ENCODE peak calls at places on chromosomes 7 and 10, in four cellular contexts. One of them, this sample, is unnamed.

GRCh38 chr10:28294169-28294532 is 8.7 kb downstream of the MPP7 start:
- DNase-seq in K562: no peak
- DNase-seq in HCT116: no peak
- DNase-seq in GM12878: no peak
- DNase-seq in this sample: no peak

GRCh38 chr10:88911851-88912250 is 31.8 kb downstream of the STAMBPL1 start:
- DNase-seq in K562: no peak
- DNase-seq in GM12878: no peak
- DNase-seq in HCT116: no peak
- DNase-seq in this sample: no peak

GRCh38 chr10:8095962-8096361 is 41.5 kb downstream of the GATA3 start:
- DNase-seq in GM12878: no peak
- DNase-seq in K562: no peak
- DNase-seq in HCT116: no peak
- DNase-seq in this sample: no peak

GRCh38 chr7:12067156-12067831 is 143.8 kb upstream of the TMEM106B start:
- DNase-seq in K562: peak
- DNase-seq in GM12878: peak
- DNase-seq in HCT116: peak
- DNase-seq in this sample: peak

GRCh38 chr10:37010741-37011140 is 114.7 kb upstream of the ANKRD30A start:
- DNase-seq in HCT116: no peak
- DNase-seq in GM12878: no peak
- DNase-seq in K562: no peak
- DNase-seq in this sample: no peak

GRCh38 chr7:2440608-2441245 is 35.5 kb downstream of the GRIFIN start:
- DNase-seq in HCT116: no peak
- DNase-seq in GM12878: no peak
- DNase-seq in K562: no peak
- DNase-seq in this sample: no peak

GRCh38 chr10:91409869-91410637 is at the start of gene HECTD2:
- DNase-seq in K562: peak
- DNase-seq in GM12878: no peak
- DNase-seq in HCT116: peak
- DNase-seq in this sample: no peak

GRCh38 chr10:108404155-108404554 is 1239.6 kb upstream of the SORCS1 start:
- DNase-seq in K562: no peak
- DNase-seq in GM12878: no peak
- DNase-seq in HCT116: no peak
- DNase-seq in this sample: no peak

GRCh38 chr7:128215739-128216138 is 25.3 kb upstream of the LEP start:
- DNase-seq in GM12878: no peak
- DNase-seq in HCT116: no peak
- DNase-seq in K562: no peak
- DNase-seq in this sample: no peak

GRCh38 chr10:24305551-24306506 is 96.9 kb downstream of the KIAA1217 start:
- DNase-seq in K562: no peak
- DNase-seq in HCT116: no peak
- DNase-seq in GM12878: no peak
- DNase-seq in this sample: no peak

GRCh38 chr7:67359900-67360299 is 363.3 kb downstream of the TYW1 start:
- DNase-seq in GM12878: no peak
- DNase-seq in K562: no peak
- DNase-seq in HCT116: no peak
- DNase-seq in this sample: no peak

GRCh38 chr7:17447728-17448478 is 149.5 kb downstream of the AHR start:
- DNase-seq in K562: no peak
- DNase-seq in GM12878: no peak
- DNase-seq in HCT116: no peak
- DNase-seq in this sample: no peak

GRCh38 chr10:113403900-113404299 is 149.0 kb upstream of the HABP2 start:
- DNase-seq in GM12878: no peak
- DNase-seq in K562: no peak
- DNase-seq in HCT116: no peak
- DNase-seq in this sample: no peak

GRCh38 chr7:102128303-102128702 is 158.4 kb upstream of the SH2B2 start:
- DNase-seq in K562: no peak
- DNase-seq in GM12878: no peak
- DNase-seq in HCT116: no peak
- DNase-seq in this sample: no peak

GRCh38 chr10:77301305-77301730 is 336.3 kb downstream of the KCNMA1 start:
- DNase-seq in K562: no peak
- DNase-seq in GM12878: no peak
- DNase-seq in HCT116: no peak
- DNase-seq in this sample: no peak

GRCh38 chr7:36960105-36960504 is 235.8 kb upstream of the AOAH start:
- DNase-seq in GM12878: no peak
- DNase-seq in HCT116: no peak
- DNase-seq in K562: no peak
- DNase-seq in this sample: no peak

GRCh38 chr7:74371381-74372059 is 82.2 kb upstream of the GTF2IRD1 start:
- DNase-seq in HCT116: peak
- DNase-seq in K562: peak
- DNase-seq in GM12878: no peak
- DNase-seq in this sample: no peak

GRCh38 chr7:41367967-41368882 is 334.7 kb downstream of the INHBA start:
- DNase-seq in GM12878: no peak
- DNase-seq in HCT116: no peak
- DNase-seq in K562: no peak
- DNase-seq in this sample: no peak

GRCh38 chr10:119217937-119218579 is 10.7 kb downstream of the GRK5 start:
- DNase-seq in HCT116: no peak
- DNase-seq in K562: no peak
- DNase-seq in GM12878: no peak
- DNase-seq in this sample: no peak

GRCh38 chr10:43255644-43256431 is 11.0 kb downstream of the RASGEF1A start:
- DNase-seq in HCT116: peak
- DNase-seq in K562: peak
- DNase-seq in GM12878: no peak
- DNase-seq in this sample: peak

GRCh38 chr10:8183241-8183704 is 128.8 kb downstream of the GATA3 start:
- DNase-seq in HCT116: no peak
- DNase-seq in K562: no peak
- DNase-seq in GM12878: peak
- DNase-seq in this sample: no peak

GRCh38 chr7:26181474-26182227 is 18.9 kb downstream of the HNRNPA2B1 start:
- DNase-seq in GM12878: no peak
- DNase-seq in K562: no peak
- DNase-seq in HCT116: no peak
- DNase-seq in this sample: no peak

GRCh38 chr10:22605168-22605567 is 109.2 kb downstream of the PIP4K2A start:
- DNase-seq in K562: no peak
- DNase-seq in GM12878: peak
- DNase-seq in HCT116: no peak
- DNase-seq in this sample: no peak

GRCh38 chr10:60089095-60089494 is 182.7 kb upstream of the CCDC6 start:
- DNase-seq in HCT116: peak
- DNase-seq in K562: no peak
- DNase-seq in GM12878: no peak
- DNase-seq in this sample: no peak

GRCh38 chr10:49167629-49168540 is 20.3 kb downstream of the TMEM273 start:
- DNase-seq in GM12878: no peak
- DNase-seq in K562: no peak
- DNase-seq in HCT116: no peak
- DNase-seq in this sample: no peak

GRCh38 chr7:95596183-95597135 is at the start of gene PDK4:
- DNase-seq in K562: peak
- DNase-seq in HCT116: peak
- DNase-seq in GM12878: no peak
- DNase-seq in this sample: peak

GRCh38 chr10:48594371-48594770 is 10.5 kb downstream of the ARHGAP22 start:
- DNase-seq in GM12878: no peak
- DNase-seq in HCT116: no peak
- DNase-seq in K562: no peak
- DNase-seq in this sample: no peak

GRCh38 chr7:15687645-15688025 is 1.2 kb upstream of the MEOX2 start:
- DNase-seq in HCT116: no peak
- DNase-seq in K562: no peak
- DNase-seq in GM12878: no peak
- DNase-seq in this sample: peak

GRCh38 chr7:36677769-36678435 is 46.4 kb downstream of the AOAH start:
- DNase-seq in HCT116: no peak
- DNase-seq in K562: no peak
- DNase-seq in GM12878: no peak
- DNase-seq in this sample: no peak

GRCh38 chr10:117663750-117664149 is 121.2 kb downstream of the EMX2 start:
- DNase-seq in K562: no peak
- DNase-seq in GM12878: peak
- DNase-seq in HCT116: peak
- DNase-seq in this sample: no peak

GRCh38 chr7:43528581-43529354 is 54.1 kb upstream of the STK17A start:
- DNase-seq in K562: no peak
- DNase-seq in HCT116: no peak
- DNase-seq in GM12878: no peak
- DNase-seq in this sample: no peak

GRCh38 chr7:106088014-106088413 is 24.1 kb downstream of the SYPL1 start:
- DNase-seq in HCT116: no peak
- DNase-seq in GM12878: no peak
- DNase-seq in K562: no peak
- DNase-seq in this sample: no peak

GRCh38 chr10:56383806-56384205 is 22.7 kb upstream of the ZWINT start:
- DNase-seq in GM12878: no peak
- DNase-seq in K562: no peak
- DNase-seq in HCT116: no peak
- DNase-seq in this sample: no peak

GRCh38 chr10:28559661-28560060 is 26.7 kb downstream of the WAC start:
- DNase-seq in K562: no peak
- DNase-seq in GM12878: no peak
- DNase-seq in HCT116: no peak
- DNase-seq in this sample: no peak

GRCh38 chr7:93316730-93317129 is 84.6 kb downstream of the VPS50 start:
- DNase-seq in GM12878: no peak
- DNase-seq in HCT116: no peak
- DNase-seq in K562: no peak
- DNase-seq in this sample: no peak

GRCh38 chr7:44716205-44716604 is 32.4 kb upstream of the ZMIZ2 start:
- DNase-seq in GM12878: no peak
- DNase-seq in K562: no peak
- DNase-seq in HCT116: no peak
- DNase-seq in this sample: no peak

GRCh38 chr7:104951546-104951945 is 62.5 kb upstream of the KMT2E start:
- DNase-seq in HCT116: no peak
- DNase-seq in GM12878: no peak
- DNase-seq in K562: no peak
- DNase-seq in this sample: no peak
- TF ChIP-seq EGR1 in HCT116: no peak
- TF ChIP-seq EGR1 in GM12878: no peak
- TF ChIP-seq EGR1 in K562: no peak
- TF ChIP-seq EGR1 in this sample: no peak

DNA sequence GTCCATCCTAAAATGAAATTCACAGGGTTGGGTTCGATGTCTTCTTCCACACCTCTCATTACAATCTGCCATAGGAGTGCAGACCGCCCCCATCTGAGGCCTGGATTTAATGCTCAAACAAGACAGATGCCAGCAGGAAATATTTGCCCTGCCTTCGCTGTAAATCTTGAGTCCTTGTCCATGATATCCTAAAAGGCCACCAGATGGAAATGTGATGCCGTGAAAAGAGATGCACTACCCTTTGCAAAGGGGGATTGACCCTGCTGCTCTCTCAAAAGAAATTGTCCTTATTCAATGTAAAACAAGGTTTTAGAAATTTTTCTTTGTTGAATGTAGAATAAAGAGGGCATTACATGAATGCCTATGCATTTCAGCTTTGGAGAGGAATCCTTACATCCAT is 37.5 kb downstream of the AGAP4 start:
- DNase-seq in K562: peak
- DNase-seq in HCT116: no peak
- DNase-seq in GM12878: no peak
- DNase-seq in this sample: no peak
- TF ChIP-seq EGR1 in K562: no peak
- TF ChIP-seq EGR1 in HCT116: no peak
- TF ChIP-seq EGR1 in GM12878: no peak
- TF ChIP-seq EGR1 in this sample: no peak

GRCh38 chr10:45239642-45240041 is 75.8 kb downstream of the OR13A1 start:
- DNase-seq in HCT116: no peak
- DNase-seq in GM12878: no peak
- DNase-seq in K562: no peak
- DNase-seq in this sample: no peak
- TF ChIP-seq EGR1 in HCT116: no peak
- TF ChIP-seq EGR1 in GM12878: no peak
- TF ChIP-seq EGR1 in K562: no peak
- TF ChIP-seq EGR1 in this sample: no peak

GRCh38 chr10:96700477-96701099 is 19.7 kb downstream of the PIK3AP1 start:
- DNase-seq in GM12878: no peak
- DNase-seq in K562: no peak
- DNase-seq in HCT116: no peak
- DNase-seq in this sample: no peak
- TF ChIP-seq EGR1 in GM12878: no peak
- TF ChIP-seq EGR1 in K562: no peak
- TF ChIP-seq EGR1 in HCT116: no peak
- TF ChIP-seq EGR1 in this sample: no peak